ENCODE peak calls at places on chromosome 4, in eight cellular contexts. J is anterior cingulate cortex, S is MCF 10A, M is GM23338, I is NCI-H1092, R is COR-L47, Q is AG08396, K is activated gamma-delta T cell treated with Interleukin-2 at 50 U/mL for 16 hours. A is an unnamed sample.

GRCh38 chr4:98801259-98801725 is 127.6 kb downstream of the EIF4E start:
- DNase-seq in J (peak), S (no peak), M (no peak), I (no peak), R (no peak), Q (no peak), K (no peak), A (no peak)

GRCh38 chr4:73452953-73453700 is 17.1 kb downstream of the AFP start:
- DNase-seq in J (no peak), S (no peak), M (peak), I (no peak), R (no peak), Q (no peak), K (no peak), A (no peak)

GRCh38 chr4:98416844-98417243 is 155.7 kb downstream of the RAP1GDS1 start:
- DNase-seq in J (no peak), S (no peak), M (no peak), I (no peak), R (no peak), Q (no peak), K (no peak), A (no peak)

GRCh38 chr4:39233114-39233513 is 50.8 kb downstream of the WDR19 start:
- DNase-seq in J (no peak), S (no peak), M (no peak), I (no peak), R (no peak), Q (no peak), K (no peak), A (no peak)

GRCh38 chr4:110787109-110787508 is 164.2 kb upstream of the PITX2 start:
- DNase-seq in J (no peak), S (peak), M (no peak), I (no peak), R (no peak), Q (no peak), K (no peak), A (no peak)

GRCh38 chr4:146121757-146122156 is 53.8 kb upstream of the LSM6 start:
- DNase-seq in J (no peak), S (no peak), M (no peak), I (no peak), R (no peak), Q (no peak), K (no peak), A (no peak)

GRCh38 chr4:68451246-68452211 is 4.3 kb downstream of the TMPRSS11E start:
- DNase-seq in J (no peak), S (peak), M (peak), I (no peak), R (no peak), Q (no peak), K (no peak), A (no peak)

GRCh38 chr4:81040175-81040659 is 9.7 kb downstream of the BMP3 start:
- DNase-seq in J (no peak), S (peak), M (peak), I (peak), R (no peak), Q (peak), K (no peak), A (peak)

GRCh38 chr4:38180456-38180855 is 220.3 kb downstream of the PTTG2 start:
- DNase-seq in J (no peak), S (no peak), M (peak), I (no peak), R (no peak), Q (no peak), K (no peak), A (no peak)

GRCh38 chr4:103424853-103425252 is 226.7 kb upstream of the CENPE start:
- DNase-seq in J (no peak), S (peak), M (peak), I (no peak), R (no peak), Q (no peak), K (no peak), A (no peak)

GRCh38 chr4:158810487-158811215 is 41.8 kb downstream of the FNIP2 start:
- DNase-seq in J (no peak), S (peak), M (no peak), I (no peak), R (no peak), Q (peak), K (no peak), A (no peak)

GRCh38 chr4:26048378-26048882 is 134.4 kb downstream of the SMIM20 start:
- DNase-seq in J (no peak), S (peak), M (no peak), I (no peak), R (no peak), Q (peak), K (no peak), A (no peak)

GRCh38 chr4:132572210-132572609 is 576.9 kb upstream of the PCDH10 start:
- DNase-seq in J (no peak), S (no peak), M (peak), I (no peak), R (no peak), Q (no peak), K (no peak), A (no peak)

GRCh38 chr4:78720994-78721677 is 55.0 kb upstream of the BMP2K start:
- DNase-seq in J (no peak), S (no peak), M (no peak), I (no peak), R (no peak), Q (no peak), K (peak), A (peak)

GRCh38 chr4:168070903-168071302 is 21.4 kb upstream of the ANXA10 start:
- DNase-seq in J (no peak), S (no peak), M (no peak), I (no peak), R (no peak), Q (no peak), K (no peak), A (no peak)

GRCh38 chr4:25928956-25929336 is 14.9 kb downstream of the SMIM20 start:
- DNase-seq in J (no peak), S (no peak), M (no peak), I (peak), R (no peak), Q (peak), K (no peak), A (no peak)

GRCh38 chr4:124427095-124427767 is 285.3 kb downstream of the ANKRD50 start:
- DNase-seq in J (no peak), S (peak), M (no peak), I (no peak), R (no peak), Q (no peak), K (no peak), A (no peak)

GRCh38 chr4:42296196-42296595 is 101.1 kb upstream of the SHISA3 start:
- DNase-seq in J (no peak), S (peak), M (no peak), I (no peak), R (no peak), Q (no peak), K (no peak), A (no peak)

GRCh38 chr4:174524242-174524641 is 2.0 kb upstream of the HPGD start:
- DNase-seq in J (no peak), S (no peak), M (no peak), I (no peak), R (no peak), Q (no peak), K (no peak), A (no peak)

GRCh38 chr4:139704915-139705485 is 39.4 kb downstream of the MGST2 start:
- DNase-seq in J (no peak), S (peak), M (peak), I (no peak), R (no peak), Q (no peak), K (no peak), A (no peak)